ENCODE peak calls at places on chromosome 7, in five cellular contexts. Y, B, O, V and G are unnamed samples. For H3K9me3, the result is how much of the 10 kb centered on the place peaks cover.

GRCh38 chr7:3300221-3300650 is 816 bp upstream of the SDK1 start:
- DNase-seq in Y (no peak), V (no peak), B (no peak), O (no peak), G (no peak)

GRCh38 chr7:137915266-137915665 is 68.5 kb upstream of the DGKI start:
- DNase-seq in V (no peak), Y (no peak), O (no peak), B (no peak), G (no peak)

GRCh38 chr7:128841961-128842673 is 11.9 kb downstream of the FLNC start:
- DNase-seq in O (no peak), Y (no peak), B (peak), V (no peak), G (no peak)

GRCh38 chr7:93719546-93719945 is 145.0 kb upstream of the CALCR start:
- DNase-seq in O (no peak), V (no peak), Y (no peak), B (no peak), G (no peak)

GRCh38 chr7:111892568-111892967 is 313.6 kb downstream of the DOCK4 start:
- DNase-seq in V (no peak), O (no peak), B (no peak), Y (no peak), G (no peak)

GRCh38 chr7:19242246-19242645 is 97.0 kb upstream of the FERD3L start:
- DNase-seq in O (no peak), Y (no peak), V (no peak), B (no peak), G (no peak)

GRCh38 chr7:88309845-88310244 is 3.2 kb upstream of the STEAP4 start:
- DNase-seq in V (no peak), Y (no peak), B (no peak), O (no peak), G (no peak)

GRCh38 chr7:108234981-108235450 is 104.9 kb upstream of the LAMB4 start:
- DNase-seq in O (no peak), B (no peak), V (no peak), Y (no peak), G (no peak)

GRCh38 chr7:152120210-152120609 is 94.7 kb downstream of the GALNT11 start:
- DNase-seq in B (no peak), O (no peak), Y (no peak), V (no peak), G (no peak)

GRCh38 chr7:98085674-98086073 is 21.0 kb upstream of the LMTK2 start:
- DNase-seq in O (no peak), Y (no peak), B (no peak), V (no peak), G (no peak)

GRCh38 chr7:42025635-42026375 is 211.2 kb downstream of the GLI3 start:
- DNase-seq in B (no peak), V (no peak), O (no peak), Y (no peak), G (no peak)

GRCh38 chr7:44257618-44258422 is 57.0 kb downstream of the YKT6 start:
- DNase-seq in V (peak), Y (peak), B (peak), O (peak), G (no peak)

GRCh38 chr7:11592699-11593098 is 239.3 kb downstream of the THSD7A start:
- DNase-seq in B (no peak), O (no peak), Y (no peak), V (no peak), G (no peak)

GRCh38 chr7:75818462-75818861 is 4.9 kb upstream of the CCL24 start:
- DNase-seq in O (no peak), V (no peak), Y (no peak), B (no peak), G (no peak)

GRCh38 chr7:136555933-136556332 is 312.5 kb upstream of the CHRM2 start:
- DNase-seq in O (no peak), V (no peak), B (peak), Y (no peak), G (no peak)
- H3K4me3 ChIP-seq in O (no peak), V (no peak), B (peak), Y (no peak), G (no peak)

DNA sequence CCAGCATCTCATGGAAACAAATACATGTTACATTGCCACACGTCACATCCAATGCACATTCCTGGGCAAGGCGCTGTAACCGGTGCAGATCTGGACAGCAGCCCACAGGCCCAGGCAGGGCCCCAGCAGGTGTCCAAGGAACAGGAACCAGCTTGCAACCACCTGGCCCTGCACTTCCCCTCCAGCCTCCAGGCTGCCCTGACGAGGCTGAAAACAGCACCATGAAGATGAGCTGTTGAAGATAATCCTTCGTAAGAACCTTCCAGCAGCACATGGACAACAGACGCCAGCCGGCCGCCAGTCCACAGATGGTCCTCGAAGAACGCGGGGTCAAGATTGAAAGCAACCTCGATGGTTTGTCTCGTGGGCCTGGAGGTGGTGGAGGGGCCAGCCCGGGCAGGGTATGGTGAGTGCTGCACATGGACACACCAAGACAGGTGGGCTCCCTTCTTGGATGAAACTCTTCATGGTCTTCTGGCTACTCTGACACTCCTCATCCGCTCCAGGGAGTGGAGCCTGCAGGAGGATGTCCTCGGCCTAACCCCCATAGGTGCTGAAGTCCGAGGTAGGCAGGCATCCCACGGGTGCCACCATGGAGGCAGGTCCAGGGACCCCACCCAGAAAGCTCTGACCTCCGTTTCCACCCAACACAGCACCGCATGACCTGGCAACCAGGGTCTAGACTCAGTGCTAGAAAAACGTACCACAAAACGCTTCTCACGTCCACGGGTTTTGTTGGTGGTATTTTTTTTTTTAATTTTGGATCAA is 22.9 kb downstream of the PDGFA start:
- DNase-seq in B (no peak), V (no peak), Y (no peak), O (no peak), G (no peak)
- H3K9me3 ChIP-seq in B (under half), V (under half), Y (under half), O (under half), G (under half)

GRCh38 chr7:5422324-5423271 is 1.0 kb downstream of the TNRC18 start:
- DNase-seq in O (no peak), Y (no peak), V (no peak), B (no peak), G (no peak)
- TF ChIP-seq CTCF in O (peak), Y (no peak), V (no peak), B (no peak), G (no peak)

DNA sequence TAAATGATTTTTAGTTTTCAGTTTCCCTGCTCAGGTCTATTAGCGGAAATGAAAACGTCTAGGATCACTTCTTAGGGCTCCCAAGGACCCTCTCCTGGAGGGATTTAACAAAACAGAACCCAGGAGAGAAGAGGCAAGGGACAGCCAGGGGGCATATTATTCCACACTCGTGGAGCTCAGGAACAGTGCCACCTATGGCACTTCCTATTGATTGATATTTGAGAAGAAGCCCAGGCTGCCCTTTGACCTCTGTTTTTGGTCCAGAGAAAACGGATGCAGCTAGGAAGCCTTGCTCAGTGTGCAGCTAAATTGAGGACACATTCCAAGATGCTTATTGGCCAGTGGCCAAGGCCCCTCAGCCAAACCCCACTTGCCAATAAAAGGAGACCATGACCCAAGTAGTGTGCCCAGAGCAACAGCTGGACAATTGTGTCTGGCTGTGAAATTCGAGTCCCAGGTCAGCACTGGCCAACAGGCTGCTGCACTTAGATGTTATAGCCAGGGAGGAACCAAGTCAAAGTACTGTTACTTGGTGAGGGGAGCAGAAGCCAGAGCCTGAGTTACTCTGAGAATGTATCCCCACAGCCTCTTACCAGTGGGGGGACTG is 24.0 kb upstream of the GPNMB start:
- DNase-seq in O (no peak), Y (no peak), V (no peak), B (no peak), G (no peak)
- H3K4me3 ChIP-seq in O (no peak), Y (no peak), V (no peak), B (no peak), G (no peak)

GRCh38 chr7:157928171-157928794 is 591.5 kb downstream of the DNAJB6 start:
- DNase-seq in Y (no peak), O (no peak), V (no peak), B (no peak), G (no peak)

GRCh38 chr7:157928808-157929425 is 592.1 kb downstream of the DNAJB6 start:
- DNase-seq in Y (no peak), V (no peak), O (no peak), B (no peak), G (no peak)

GRCh38 chr7:157926107-157926506 is 589.3 kb downstream of the DNAJB6 start:
- DNase-seq in O (no peak), B (no peak), Y (no peak), V (no peak), G (no peak)

GRCh38 chr7:157926521-157927167 is 589.8 kb downstream of the DNAJB6 start:
- DNase-seq in B (no peak), Y (no peak), O (no peak), V (no peak), G (no peak)

DNA sequence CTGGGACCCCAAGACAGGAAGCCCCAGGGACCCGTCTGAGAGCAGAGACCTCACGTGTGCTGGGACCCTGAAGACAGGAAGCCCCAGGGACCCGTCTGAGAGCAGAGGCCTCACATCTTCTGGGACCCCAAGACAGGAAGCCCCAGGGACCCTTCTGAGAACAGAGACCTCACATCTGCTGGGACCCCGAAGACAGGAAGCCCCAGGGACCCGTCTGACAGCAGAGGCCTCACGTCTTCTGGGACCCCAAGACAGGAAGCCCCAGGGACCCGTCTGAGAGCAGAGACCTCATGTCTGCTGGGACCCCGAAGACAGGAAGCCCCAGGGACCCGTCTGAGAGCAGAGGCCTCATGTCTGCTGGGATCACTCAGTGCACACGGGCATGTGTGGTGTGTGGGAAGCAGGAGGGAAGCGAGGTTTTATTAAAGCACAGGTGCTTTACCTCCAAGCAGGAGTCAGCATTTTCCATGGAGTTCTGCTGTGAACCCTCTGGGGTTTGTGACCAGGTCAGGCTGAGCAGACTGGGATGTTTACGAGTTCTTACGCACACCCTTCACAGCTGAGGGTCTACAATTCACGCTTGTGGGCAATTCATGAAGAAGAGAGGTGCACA is 590.6 kb downstream of the DNAJB6 start:
- DNase-seq in B (no peak), O (no peak), Y (no peak), V (no peak), G (no peak)
- H3K9me3 ChIP-seq in B (under half), O (under half), Y (under half), V (under half), G (under half)

GRCh38 chr7:158407581-158408331 is 179.9 kb downstream of the PTPRN2 start:
- DNase-seq in V (no peak), B (no peak), O (no peak), Y (no peak), G (no peak)
- TF ChIP-seq CTCF in V (peak), B (peak), O (no peak), Y (no peak), G (no peak)

GRCh38 chr7:105688617-105689016 is 107.3 kb upstream of the EFCAB10 start:
- DNase-seq in V (no peak), B (no peak), O (no peak), Y (no peak), G (no peak)

GRCh38 chr7:105691029-105691691 is 109.9 kb upstream of the EFCAB10 start:
- DNase-seq in B (no peak), Y (no peak), V (no peak), O (no peak), G (no peak)

GRCh38 chr7:105691692-105692564 is 110.6 kb upstream of the EFCAB10 start:
- DNase-seq in B (no peak), Y (peak), V (no peak), O (no peak), G (peak)

GRCh38 chr7:105689093-105689819 is 108.0 kb upstream of the EFCAB10 start:
- DNase-seq in Y (no peak), O (no peak), B (peak), V (no peak), G (no peak)

GRCh38 chr7:105690286-105690915 is 109.1 kb upstream of the EFCAB10 start:
- DNase-seq in B (no peak), Y (no peak), V (no peak), O (no peak), G (no peak)
- H3K4me3 ChIP-seq in B (no peak), Y (peak), V (no peak), O (peak), G (peak)

GRCh38 chr7:63040336-63040735 is 958.3 kb upstream of the ZNF722 start:
- DNase-seq in Y (no peak), O (no peak), B (no peak), V (no peak), G (no peak)
- H3K9me3 ChIP-seq in Y (under half), O (under half), B (under half), V (under half), G (half or more)

GRCh38 chr7:134962270-134962669 is 24.0 kb upstream of the AGBL3 start:
- DNase-seq in O (no peak), V (no peak), Y (no peak), B (no peak), G (no peak)
- TF ChIP-seq CTCF in O (no peak), V (no peak), Y (no peak), B (no peak), G (no peak)

GRCh38 chr7:132752431-132752830 is 176.2 kb upstream of the PLXNA4 start:
- DNase-seq in Y (no peak), V (no peak), O (no peak), B (no peak), G (no peak)

GRCh38 chr7:132750530-132751281 is 174.4 kb upstream of the PLXNA4 start:
- DNase-seq in V (no peak), O (no peak), Y (no peak), B (no peak), G (no peak)

GRCh38 chr7:132745510-132745909 is 169.2 kb upstream of the PLXNA4 start:
- DNase-seq in Y (no peak), O (no peak), V (no peak), B (no peak), G (no peak)

GRCh38 chr7:132751282-132751647 is 175.0 kb upstream of the PLXNA4 start:
- DNase-seq in B (no peak), V (no peak), Y (no peak), O (no peak), G (no peak)

DNA sequence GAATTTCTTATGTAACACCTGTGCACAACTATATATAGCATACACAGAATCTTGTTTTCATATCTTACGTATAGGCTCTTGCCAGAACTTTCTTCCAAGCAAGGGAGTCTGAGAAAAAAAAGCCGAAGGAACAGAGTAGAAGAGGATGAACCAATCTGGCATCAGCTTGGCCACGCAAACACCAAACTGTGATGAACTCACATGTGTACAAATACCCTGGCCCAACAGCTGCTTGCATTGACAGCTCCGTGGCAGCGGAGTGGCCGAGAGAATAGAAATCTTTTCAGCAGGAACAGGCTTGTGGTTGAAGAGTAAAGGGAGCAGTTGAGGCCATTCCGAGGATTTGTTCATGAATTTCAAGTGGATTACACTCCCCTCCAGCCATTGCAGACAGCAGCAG is 173.8 kb upstream of the PLXNA4 start:
- DNase-seq in O (no peak), V (no peak), Y (no peak), B (no peak), G (no peak)
- H3K4me3 ChIP-seq in O (no peak), V (no peak), Y (no peak), B (no peak), G (no peak)